ENCODE peak calls at places on chromosomes 1 and 21, in seven cellular contexts. B is esophagus muscularis mucosa; Z is NCI-H1105 treated with DMSO at 0.1 percent for 48 hours; S is activated naive CD8-positive, alpha-beta T cell treated with anti-CD3 and anti-CD28 coated beads for 36 hours; H is stimulated activated CD4-positive, alpha-beta T cell treated with anti-CD3 and anti-CD28 coated beads, Interleukin-15, amount 100 ng/mL, for 1 hour; C is mucosa of gallbladder; T is HTR-8/SVneo. P is an unnamed sample.

GRCh38 chr1:9825101-9826074 is 1.6 kb upstream of the CLSTN1 start:
- DNase-seq in S (peak), B (no peak), Z (peak), T (peak), H (no peak), C (peak), P (peak)

GRCh38 chr1:1026599-1027413 is 6.9 kb downstream of the AGRN start:
- DNase-seq in B (no peak), S (no peak), H (no peak), Z (no peak), C (no peak), T (no peak), P (no peak)

GRCh38 chr1:41152622-41153044 is 89.5 kb downstream of the SCMH1 start:
- DNase-seq in C (no peak), B (no peak), S (no peak), H (no peak), T (peak), Z (no peak), P (no peak)

GRCh38 chr1:41356752-41357151 is 4.5 kb upstream of the FOXO6 start:
- DNase-seq in T (no peak), C (no peak), Z (no peak), B (no peak), S (no peak), H (no peak), P (no peak)

GRCh38 chr21:40143822-40144525 is 276.7 kb downstream of the PCP4 start:
- DNase-seq in Z (peak), T (no peak), B (no peak), H (peak), S (peak), C (peak), P (peak)

GRCh38 chr1:35532497-35533226 is 24.5 kb downstream of the KIAA0319L start:
- DNase-seq in C (no peak), H (no peak), Z (no peak), S (no peak), T (no peak), B (no peak), P (no peak)

GRCh38 chr21:21385404-21385803 is 387.2 kb downstream of the NCAM2 start:
- DNase-seq in B (no peak), S (no peak), C (no peak), H (no peak), T (no peak), Z (no peak), P (no peak)

GRCh38 chr1:22275626-22276395 is 132.9 kb upstream of the WNT4 start:
- DNase-seq in T (peak), C (peak), Z (peak), B (no peak), H (peak), S (peak), P (peak)

GRCh38 chr1:2001773-2002411 is 1.7 kb downstream of the CFAP74 start:
- DNase-seq in Z (no peak), S (no peak), T (no peak), C (no peak), H (no peak), B (no peak), P (no peak)

GRCh38 chr1:152022521-152022920 is 14.3 kb downstream of the S100A11 start:
- DNase-seq in H (no peak), Z (no peak), S (no peak), B (no peak), C (no peak), T (no peak), P (no peak)

GRCh38 chr21:44093761-44094160 is 13.4 kb upstream of the PWP2 start:
- DNase-seq in H (no peak), S (no peak), Z (no peak), B (no peak), C (peak), T (no peak), P (no peak)

GRCh38 chr1:185834371-185834900 is 100.2 kb downstream of the HMCN1 start:
- DNase-seq in T (no peak), C (no peak), H (no peak), B (no peak), S (no peak), Z (no peak), P (no peak)

GRCh38 chr1:96487404-96487803 is 234.2 kb upstream of the PTBP2 start:
- DNase-seq in T (no peak), B (no peak), H (no peak), Z (no peak), C (no peak), S (no peak), P (no peak)

GRCh38 chr1:6329392-6329791 is 64.2 kb downstream of the ACOT7 start:
- DNase-seq in S (no peak), B (no peak), Z (no peak), T (no peak), C (no peak), H (no peak), P (no peak)

GRCh38 chr21:39098696-39099111 is 84.5 kb downstream of the PSMG1 start:
- DNase-seq in T (no peak), Z (peak), B (no peak), C (no peak), S (no peak), H (no peak), P (no peak)

GRCh38 chr1:224503161-224504118 is 68.8 kb upstream of the WDR26 start:
- DNase-seq in H (no peak), B (peak), Z (peak), C (peak), T (peak), S (peak), P (peak)

GRCh38 chr21:36466061-36466511 is 13.8 kb downstream of the CLDN14 start:
- DNase-seq in H (no peak), T (no peak), C (no peak), Z (no peak), S (no peak), B (no peak), P (no peak)

GRCh38 chr1:22641906-22642636 is 1.4 kb upstream of the C1QC start:
- DNase-seq in C (peak), B (peak), S (peak), T (peak), H (peak), Z (peak), P (peak)

GRCh38 chr1:26879793-26880192 is 10.3 kb downstream of the GPN2 start:
- DNase-seq in Z (no peak), B (no peak), H (no peak), S (no peak), T (no peak), C (no peak), P (no peak)

GRCh38 chr1:58441699-58442098 is 104.8 kb downstream of the OMA1 start:
- DNase-seq in T (no peak), H (no peak), C (no peak), S (no peak), Z (no peak), B (no peak), P (no peak)

GRCh38 chr1:80656011-80656627 is 1144.6 kb upstream of the ADGRL2 start:
- DNase-seq in H (no peak), B (no peak), Z (peak), T (no peak), C (no peak), S (no peak), P (no peak)

GRCh38 chr21:46077674-46078101 is 20.2 kb upstream of the COL6A2 start:
- DNase-seq in S (no peak), B (peak), Z (no peak), C (no peak), H (no peak), T (no peak), P (no peak)

GRCh38 chr1:201085902-201086735 is 26.1 kb downstream of the CACNA1S start:
- DNase-seq in T (peak), S (peak), H (peak), C (peak), Z (no peak), B (no peak), P (peak)

GRCh38 chr1:90176530-90176929 is 181.6 kb downstream of the ZNF326 start:
- DNase-seq in Z (no peak), S (no peak), B (no peak), T (no peak), H (no peak), C (no peak), P (no peak)

GRCh38 chr21:26388731-26389231 is 184.3 kb downstream of the CYYR1 start:
- DNase-seq in T (peak), S (no peak), H (no peak), Z (no peak), B (no peak), C (no peak), P (no peak)

GRCh38 chr1:184770176-184770575 is 15.5 kb upstream of the EDEM3 start:
- DNase-seq in B (no peak), Z (peak), T (no peak), S (no peak), H (no peak), C (no peak), P (no peak)

GRCh38 chr1:42734201-42735035 is 5.6 kb downstream of the CLDN19 start:
- DNase-seq in S (no peak), H (no peak), C (no peak), T (no peak), Z (no peak), B (peak), P (no peak)

GRCh38 chr1:231867607-231868006 is 241.0 kb downstream of the DISC1 start:
- DNase-seq in S (no peak), B (no peak), Z (no peak), T (no peak), C (no peak), H (no peak), P (no peak)

GRCh38 chr1:70608815-70609214 is 197.7 kb downstream of the CTH start:
- DNase-seq in T (no peak), S (no peak), C (no peak), H (no peak), B (no peak), Z (no peak), P (no peak)

GRCh38 chr1:54224233-54224632 is 24.3 kb downstream of the MRPL37 start:
- DNase-seq in Z (no peak), T (no peak), B (no peak), S (no peak), H (no peak), C (no peak), P (no peak)

GRCh38 chr1:111219466-111220286 is 7.8 kb upstream of the CHI3L2 start:
- DNase-seq in Z (no peak), B (no peak), S (peak), C (no peak), H (no peak), T (no peak), P (peak)

GRCh38 chr21:37819372-37819771 is 96.9 kb downstream of the KCNJ6 start:
- DNase-seq in Z (no peak), H (no peak), T (no peak), S (no peak), B (no peak), C (peak), P (no peak)

GRCh38 chr1:166858726-166859419 is 17.2 kb downstream of the TADA1 start:
- DNase-seq in S (no peak), B (peak), T (no peak), H (no peak), C (no peak), Z (no peak), P (no peak)

GRCh38 chr1:154773551-154773950 is 96.5 kb downstream of the KCNN3 start:
- DNase-seq in H (no peak), B (no peak), C (no peak), T (no peak), Z (no peak), S (no peak), P (no peak)

GRCh38 chr1:31666290-31666963 is 21.8 kb upstream of the PEF1 start:
- DNase-seq in S (no peak), B (no peak), Z (no peak), T (no peak), H (no peak), C (peak), P (no peak)

GRCh38 chr1:97163591-97164275 is 442.1 kb downstream of the PTBP2 start:
- DNase-seq in B (no peak), Z (no peak), H (no peak), T (no peak), C (no peak), S (no peak), P (no peak)

GRCh38 chr1:163170331-163170730 is 32.4 kb downstream of the RGS5 start:
- DNase-seq in C (no peak), S (no peak), Z (no peak), B (no peak), H (no peak), T (no peak), P (no peak)

GRCh38 chr1:211625040-211625439 is 46.1 kb upstream of the SLC30A1 start:
- DNase-seq in B (no peak), Z (no peak), S (no peak), T (no peak), C (no peak), H (no peak), P (no peak)

P was measured in DND-41.